ENCODE peak calls at places on chromosomes 2 and 18, in four cellular contexts. O is IMR-90, E is neuronal stem cell, V is H1. B is an unnamed sample.

GRCh38 chr2:161121622-161122021 is 38.6 kb upstream of the TANK start:
- DNase-seq in O (no peak), E (no peak), V (no peak), B (no peak)

GRCh38 chr2:228657807-228658402 is 476.4 kb upstream of the SPHKAP start:
- DNase-seq in O (peak; percentile 46), E (no peak), V (no peak), B (no peak)

GRCh38 chr2:145091011-145091744 is 571.3 kb upstream of the ZEB2 start:
- DNase-seq in O (peak; percentile 70), E (no peak), V (no peak), B (no peak)

GRCh38 chr2:97736185-97736584 is 22.8 kb downstream of the ZAP70 start:
- DNase-seq in O (no peak), E (no peak), V (no peak), B (no peak)

GRCh38 chr18:28398491-28398890 is 221.6 kb upstream of the CDH2 start:
- DNase-seq in O (no peak), E (no peak), V (no peak), B (no peak)

GRCh38 chr2:196939381-196939780 is 12.9 kb upstream of the PGAP1 start:
- DNase-seq in O (peak; percentile 72), E (no peak), V (no peak), B (no peak)

GRCh38 chr18:30632058-30632718 is 410.4 kb downstream of the DSC3 start:
- DNase-seq in O (no peak), E (no peak), V (peak; percentile 36), B (peak; percentile 52)

GRCh38 chr2:207042155-207042554 is 102.8 kb downstream of the CPO start:
- DNase-seq in O (peak; percentile 52), E (no peak), V (no peak), B (no peak)

GRCh38 chr2:142153601-142154000 is 22.8 kb upstream of the LRP1B start:
- DNase-seq in O (no peak), E (no peak), V (no peak), B (no peak)

GRCh38 chr2:209367091-209367747 is 56.6 kb upstream of the MAP2 start:
- DNase-seq in O (no peak), E (no peak), V (no peak), B (no peak)

GRCh38 chr18:13235981-13236380 is 17.4 kb downstream of the LDLRAD4 start:
- DNase-seq in O (no peak), E (no peak), V (no peak), B (no peak)

GRCh38 chr2:16773080-16773713 is 107.6 kb upstream of the CYRIA start:
- DNase-seq in O (peak; percentile 42), E (peak; percentile 62), V (no peak), B (peak; percentile 53)

GRCh38 chr2:217941886-217942728 is 60.7 kb downstream of the TNS1 start:
- DNase-seq in O (no peak), E (no peak), V (no peak), B (no peak)

GRCh38 chr2:234607691-234608090 is 110.8 kb upstream of the ARL4C start:
- DNase-seq in O (no peak), E (no peak), V (no peak), B (no peak)

GRCh38 chr2:43221660-43222471 is 4.5 kb downstream of the ZFP36L2 start:
- DNase-seq in O (peak; percentile 97), E (peak; percentile 86), V (no peak), B (peak; percentile 93)

GRCh38 chr2:65375723-65376122 is 56.7 kb downstream of the SPRED2 start:
- DNase-seq in O (no peak), E (no peak), V (no peak), B (no peak)

GRCh38 chr2:234339016-234339415 is 157.9 kb downstream of the ARL4C start:
- DNase-seq in O (no peak), E (no peak), V (no peak), B (no peak)

GRCh38 chr2:109637749-109638570 is 23.8 kb downstream of the SOWAHC start:
- DNase-seq in O (peak; percentile 65), E (no peak), V (no peak), B (no peak)

GRCh38 chr2:5493256-5493655 is 198.9 kb upstream of the SOX11 start:
- DNase-seq in O (no peak), E (no peak), V (no peak), B (no peak)
- H3K14ac ChIP-seq in O (no peak overlapping the region), E (no peak overlapping the region), V (no peak overlapping the region), B (no peak overlapping the region)

DNA sequence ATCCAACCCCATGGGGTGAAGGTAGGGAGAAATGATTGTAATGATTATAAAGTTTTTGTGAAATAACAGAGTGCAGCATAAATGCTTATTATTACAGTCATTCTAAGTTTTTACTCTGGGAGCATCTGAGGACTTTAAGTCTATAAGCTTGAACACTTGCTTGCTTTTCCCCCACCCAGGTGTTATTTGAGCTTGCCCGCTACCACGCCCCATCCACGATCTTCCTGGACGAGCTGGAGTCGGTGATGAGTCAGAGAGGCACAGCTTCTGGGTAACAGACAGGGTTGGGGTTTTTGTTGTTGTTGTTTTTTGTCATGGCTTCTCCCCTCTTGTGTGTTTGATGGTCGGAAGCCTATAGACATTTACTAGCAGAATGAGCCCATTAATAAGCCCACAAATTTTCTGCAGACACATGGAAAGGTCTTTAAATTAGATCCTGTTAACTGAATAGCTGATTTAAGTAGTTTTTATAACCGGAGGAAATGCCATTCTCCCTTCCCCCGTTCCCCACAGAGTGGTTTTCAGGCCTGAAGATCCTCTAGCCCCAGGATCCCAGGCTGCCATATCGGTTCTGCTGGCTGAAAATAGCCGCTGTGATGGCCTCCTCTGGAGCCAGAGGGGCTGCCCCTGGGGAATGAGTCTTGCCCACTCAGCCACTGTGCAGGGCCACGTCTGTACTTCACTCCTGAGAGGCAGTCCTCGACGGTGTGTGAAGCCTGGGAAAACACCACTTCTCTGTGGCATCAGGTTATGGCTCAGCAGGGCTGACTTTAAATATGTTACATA is 39.9 kb upstream of the ELOA2 start:
- DNase-seq in O (no peak), E (no peak), V (no peak), B (peak; percentile 47)
- H3K14ac ChIP-seq in O (no peak overlapping the region), E (no peak overlapping the region), V (no peak overlapping the region), B (peak overlapping the region; percentile 76)

DNA sequence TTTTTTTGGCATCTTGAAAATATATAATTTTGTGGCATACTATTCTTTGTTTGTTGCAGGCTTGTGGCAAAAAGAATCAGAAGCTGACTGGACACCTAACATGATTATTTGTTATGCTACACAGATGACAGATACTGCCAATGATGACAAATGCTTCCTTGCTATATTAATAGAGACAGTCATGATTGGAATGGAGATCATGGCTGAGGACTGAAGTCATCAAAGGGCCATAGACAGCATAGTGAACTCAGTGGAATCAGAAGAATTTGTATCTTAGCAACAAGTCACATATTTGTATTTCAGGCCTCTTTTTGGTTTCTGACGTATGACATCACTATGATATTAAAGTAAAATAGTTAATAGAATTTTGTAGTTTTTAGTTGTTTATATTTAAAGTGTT is 1003.8 kb upstream of the DDX18 start:
- DNase-seq in O (no peak), E (no peak), V (no peak), B (no peak)
- H3K14ac ChIP-seq in O (no peak overlapping the region), E (no peak overlapping the region), V (no peak overlapping the region), B (no peak overlapping the region)

DNA sequence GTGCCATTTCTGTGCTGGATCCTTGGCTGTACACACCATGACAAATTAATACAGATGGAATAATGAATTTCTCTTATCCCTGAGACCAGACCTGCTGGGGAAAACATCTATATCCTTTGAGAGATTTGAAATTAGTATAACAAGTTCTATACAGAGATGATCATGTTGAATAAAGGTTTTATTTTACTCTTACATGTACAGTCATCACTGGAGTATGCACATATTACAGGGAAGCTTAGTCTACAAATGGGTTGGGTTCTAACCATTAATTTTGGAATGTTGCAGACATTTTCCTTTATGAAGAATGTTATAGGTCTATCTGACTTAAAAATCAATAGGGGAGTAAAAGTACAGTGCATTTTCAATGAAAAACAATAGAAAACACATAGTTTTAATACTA is 29.9 kb upstream of the MMADHC start:
- DNase-seq in O (peak; percentile 66), E (no peak), V (no peak), B (no peak)
- H3K14ac ChIP-seq in O (no peak overlapping the region), E (no peak overlapping the region), V (no peak overlapping the region), B (no peak overlapping the region)

GRCh38 chr2:175880-176800 is 87.7 kb downstream of the SH3YL1 start:
- DNase-seq in O (peak; percentile 1), E (no peak), V (no peak), B (no peak)
- H3K14ac ChIP-seq in O (no peak overlapping the region), E (no peak overlapping the region), V (no peak overlapping the region), B (no peak overlapping the region)

GRCh38 chr2:134917958-134918517 is 584 bp upstream of the CCNT2 start:
- DNase-seq in O (no peak), E (peak; percentile 80), V (no peak), B (no peak)

GRCh38 chr2:134919360-134920210 is 963 bp downstream of the CCNT2 start:
- DNase-seq in O (peak; percentile 12), E (no peak), V (no peak), B (no peak)

GRCh38 chr2:134917219-134917957 is 1.2 kb upstream of the CCNT2 start:
- DNase-seq in O (no peak), E (peak; percentile 8), V (no peak), B (no peak)

GRCh38 chr2:134918518-134919359 is at the start of gene CCNT2:
- DNase-seq in O (peak; percentile 98), E (peak; percentile 98), V (peak; percentile 97), B (peak; percentile 99)
- H3K14ac ChIP-seq in O (peak within 1 kb of the TSS; percentile 96), E (peak within 1 kb of the TSS; percentile 89), V (no peak within 1 kb of the TSS), B (peak within 1 kb of the TSS; percentile 100)

GRCh38 chr2:215315301-215315700 is 3.4 kb downstream of the ATIC start:
- DNase-seq in O (no peak), E (no peak), V (no peak), B (no peak)
- H3K14ac ChIP-seq in O (no peak overlapping the region), E (no peak overlapping the region), V (no peak overlapping the region), B (no peak overlapping the region)